ENCODE peak calls at places on chromosomes 5 and 9, in eight cellular contexts. J is GM23338, P is ELF-1, M is lower lobe of right lung, R is NB4, C is GM13976, V is NCI-H2029, H is A549. W is an unnamed sample.

GRCh38 chr5:99928490-99928889 is 606.7 kb upstream of the FAM174A start:
- DNase-seq in P (no peak), C (no peak), J (no peak), M (no peak), R (no peak), V (no peak), H (no peak), W (no peak)

GRCh38 chr5:167304834-167305469 is 986.5 kb upstream of the WWC1 start:
- DNase-seq in J (no peak), M (no peak), R (no peak), H (no peak), C (no peak), V (no peak), P (peak; percentile 12), W (no peak)

GRCh38 chr5:116942622-116943021 is 368.0 kb upstream of the SEMA6A start:
- DNase-seq in H (no peak), J (no peak), R (no peak), C (no peak), V (no peak), P (no peak), M (no peak), W (no peak)

GRCh38 chr9:81832571-81833285 is 95.5 kb upstream of the SPATA31D4 start:
- DNase-seq in R (no peak), P (no peak), H (no peak), M (no peak), V (no peak), C (no peak), J (no peak), W (no peak)

GRCh38 chr5:132203464-132203818 is 24.2 kb downstream of the P4HA2 start:
- DNase-seq in J (no peak), R (no peak), H (no peak), P (no peak), M (no peak), C (no peak), V (no peak), W (no peak)

GRCh38 chr5:102511666-102512065 is 12.9 kb upstream of the SLCO6A1 start:
- DNase-seq in J (no peak), H (no peak), R (no peak), C (no peak), M (no peak), P (no peak), V (no peak), W (no peak)

GRCh38 chr5:13412040-13412595 is 532.4 kb downstream of the DNAH5 start:
- DNase-seq in H (no peak), P (no peak), V (no peak), R (no peak), J (no peak), C (no peak), M (no peak), W (no peak)

GRCh38 chr5:150140830-150141229 is 14.8 kb downstream of the PDGFRB start:
- DNase-seq in J (no peak), P (no peak), M (no peak), C (no peak), H (no peak), V (no peak), R (peak; percentile 60), W (no peak)

GRCh38 chr9:132494857-132495256 is 84.8 kb downstream of the CFAP77 start:
- DNase-seq in M (no peak), V (no peak), C (no peak), P (no peak), J (no peak), H (no peak), R (no peak), W (no peak)

GRCh38 chr9:91415290-91415689 is 8.3 kb downstream of the NFIL3 start:
- DNase-seq in P (no peak), R (peak; percentile 49), H (no peak), M (no peak), C (peak; percentile 60), V (no peak), J (no peak), W (no peak)

GRCh38 chr9:37908698-37909186 is 4.8 kb upstream of the SLC25A51 start:
- DNase-seq in J (no peak), C (no peak), H (peak; percentile 67), R (peak; percentile 84), P (no peak), V (no peak), M (no peak), W (no peak)

GRCh38 chr5:162641142-162641813 is 573.7 kb downstream of the GABRG2 start:
- DNase-seq in V (no peak), C (no peak), R (no peak), M (no peak), H (no peak), P (no peak), J (peak; percentile 19), W (no peak)

GRCh38 chr5:140038373-140038957 is 4.6 kb downstream of the NRG2 start:
- DNase-seq in C (peak; percentile 50), J (peak; percentile 28), V (no peak), R (no peak), P (no peak), H (no peak), M (no peak), W (no peak)

GRCh38 chr9:9790216-9790872 is 822.5 kb downstream of the PTPRD start:
- DNase-seq in P (peak; percentile 6), J (peak; percentile 74), V (peak; percentile 58), M (no peak), H (peak; percentile 37), C (peak; percentile 24), R (peak; percentile 63), W (peak; percentile 17)